ENCODE peak calls at places on chromosomes 7 and 10, in nine cellular contexts. H is upper lobe of right lung, D is Panc1, A is Peyer's patch, V is A549, L is colonic mucosa, J is suprapubic skin, M is upper lobe of left lung, Z is PC-3. G is an unnamed sample.

GRCh38 chr7:34155225-34155908 is 250.0 kb downstream of the BMPER start:
- DNase-seq in H (no peak), M (no peak), J (peak; percentile 70), V (peak; percentile 24), A (no peak), Z (no peak), L (no peak), D (no peak), G (no peak)

GRCh38 chr7:44083796-44084195 is 1.5 kb upstream of the POLM start:
- DNase-seq in L (no peak), D (no peak), A (no peak), J (no peak), V (no peak), H (no peak), Z (no peak), M (no peak), G (no peak)

GRCh38 chr10:68606918-68607317 is 46.8 kb downstream of the TET1 start:
- DNase-seq in L (no peak), J (no peak), Z (no peak), H (no peak), V (no peak), M (no peak), D (no peak), A (no peak), G (no peak)

GRCh38 chr10:28839600-28840007 is 162.3 kb downstream of the BAMBI start:
- DNase-seq in V (no peak), Z (no peak), M (no peak), A (no peak), L (peak; percentile 32), D (no peak), H (no peak), J (no peak), G (no peak)

GRCh38 chr10:93468532-93469213 is 13.5 kb downstream of the MYOF start:
- DNase-seq in Z (peak; percentile 93), L (no peak), V (peak; percentile 89), D (peak; percentile 89), M (no peak), H (no peak), A (no peak), J (no peak), G (no peak)

GRCh38 chr10:69807696-69808095 is 6.0 kb downstream of the COL13A1 start:
- DNase-seq in M (no peak), V (no peak), D (no peak), L (no peak), Z (peak; percentile 56), J (no peak), A (no peak), H (no peak), G (no peak)

GRCh38 chr7:128190051-128190640 is 50.9 kb upstream of the LEP start:
- DNase-seq in Z (no peak), J (peak; percentile 32), M (no peak), A (no peak), D (no peak), L (no peak), H (no peak), V (no peak), G (no peak)

GRCh38 chr10:77513783-77514331 is 123.8 kb downstream of the KCNMA1 start:
- DNase-seq in V (peak; percentile 55), L (peak; percentile 32), Z (peak; percentile 100), J (no peak), D (peak; percentile 85), A (no peak), H (no peak), M (peak; percentile 39), G (no peak)

GRCh38 chr10:128817636-128818035 is 649.4 kb upstream of the MGMT start:
- DNase-seq in H (no peak), J (no peak), Z (no peak), M (no peak), D (no peak), A (no peak), V (no peak), L (no peak), G (no peak)

GRCh38 chr10:71045188-71045841 is 156.9 kb upstream of the PCBD1 start:
- DNase-seq in H (no peak), L (no peak), A (no peak), Z (no peak), V (no peak), M (no peak), J (no peak), D (no peak), G (no peak)

GRCh38 chr7:121436688-121437087 is 40.6 kb upstream of the FAM3C start:
- DNase-seq in V (no peak), D (no peak), J (no peak), M (no peak), H (no peak), A (no peak), Z (no peak), L (no peak), G (no peak)

GRCh38 chr7:7829667-7830066 is 111.3 kb upstream of the RPA3 start:
- DNase-seq in J (no peak), A (no peak), V (no peak), D (no peak), M (no peak), H (no peak), Z (no peak), L (no peak), G (no peak)

GRCh38 chr10:117454502-117454901 is 79.3 kb upstream of the PDZD8 start:
- DNase-seq in V (no peak), H (no peak), L (no peak), A (no peak), M (no peak), J (no peak), Z (no peak), D (no peak), G (no peak)

GRCh38 chr10:62348029-62348428 is 26.1 kb upstream of the ZNF365 start:
- DNase-seq in H (no peak), Z (peak; percentile 49), A (no peak), V (no peak), L (no peak), M (no peak), J (no peak), D (no peak), G (no peak)
- H3K9me3 ChIP-seq in H (no peaks in the 10 kb centered on the region), Z (peaks cover 44% of the 10 kb centered on the region), A (no peaks in the 10 kb centered on the region), V (peaks cover 15% of the 10 kb centered on the region), L (no peaks in the 10 kb centered on the region), M (peaks cover 11% of the 10 kb centered on the region), J (peaks cover 7% of the 10 kb centered on the region), D (peaks cover 40% of the 10 kb centered on the region), G (peaks cover 35% of the 10 kb centered on the region)

GRCh38 chr7:21352540-21353387 is 75.1 kb upstream of the SP4 start:
- DNase-seq in A (no peak), V (no peak), L (no peak), H (no peak), J (no peak), D (no peak), M (no peak), Z (no peak), G (no peak)

GRCh38 chr7:21357146-21358097 is 70.5 kb upstream of the SP4 start:
- DNase-seq in A (no peak), L (no peak), J (no peak), V (no peak), Z (no peak), M (no peak), D (no peak), H (no peak), G (no peak)

GRCh38 chr7:21354284-21354683 is 73.6 kb upstream of the SP4 start:
- DNase-seq in D (no peak), J (no peak), Z (no peak), V (no peak), M (no peak), H (no peak), A (no peak), L (no peak), G (no peak)

GRCh38 chr7:21353388-21353780 is 74.5 kb upstream of the SP4 start:
- DNase-seq in J (no peak), H (no peak), L (no peak), M (no peak), V (no peak), D (no peak), Z (no peak), A (no peak), G (no peak)

DNA sequence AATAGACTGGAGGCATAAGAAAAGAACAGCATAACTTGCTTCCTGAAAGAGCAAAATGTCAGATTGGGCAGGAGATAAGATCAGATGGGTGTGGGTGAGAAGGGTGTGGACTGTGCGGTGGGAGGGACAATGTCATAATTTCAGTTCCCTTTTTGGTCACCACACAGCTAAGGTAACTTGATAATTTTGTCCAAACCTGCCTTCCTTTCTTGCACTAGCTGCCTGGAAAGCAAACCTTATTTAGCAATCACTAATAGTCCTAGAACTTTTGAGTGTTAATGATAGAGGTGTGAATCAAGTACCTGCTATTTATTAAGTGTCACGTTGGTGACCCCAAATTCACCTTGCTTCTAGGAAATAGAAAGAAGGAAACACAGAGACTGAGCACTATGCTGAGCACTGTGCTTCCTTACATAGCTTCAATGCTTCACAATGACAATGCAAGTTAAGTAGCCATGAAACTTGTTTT is 72.4 kb upstream of the SP4 start:
- DNase-seq in V (no peak), H (no peak), L (peak; percentile 30), J (no peak), Z (no peak), A (peak; percentile 56), M (no peak), D (no peak), G (no peak)
- TF ChIP-seq CTCF in V (no peak), H (no peak), L (no peak), J (no peak), Z (no peak), A (no peak), M (no peak), D (no peak), G (no peak)

DNA sequence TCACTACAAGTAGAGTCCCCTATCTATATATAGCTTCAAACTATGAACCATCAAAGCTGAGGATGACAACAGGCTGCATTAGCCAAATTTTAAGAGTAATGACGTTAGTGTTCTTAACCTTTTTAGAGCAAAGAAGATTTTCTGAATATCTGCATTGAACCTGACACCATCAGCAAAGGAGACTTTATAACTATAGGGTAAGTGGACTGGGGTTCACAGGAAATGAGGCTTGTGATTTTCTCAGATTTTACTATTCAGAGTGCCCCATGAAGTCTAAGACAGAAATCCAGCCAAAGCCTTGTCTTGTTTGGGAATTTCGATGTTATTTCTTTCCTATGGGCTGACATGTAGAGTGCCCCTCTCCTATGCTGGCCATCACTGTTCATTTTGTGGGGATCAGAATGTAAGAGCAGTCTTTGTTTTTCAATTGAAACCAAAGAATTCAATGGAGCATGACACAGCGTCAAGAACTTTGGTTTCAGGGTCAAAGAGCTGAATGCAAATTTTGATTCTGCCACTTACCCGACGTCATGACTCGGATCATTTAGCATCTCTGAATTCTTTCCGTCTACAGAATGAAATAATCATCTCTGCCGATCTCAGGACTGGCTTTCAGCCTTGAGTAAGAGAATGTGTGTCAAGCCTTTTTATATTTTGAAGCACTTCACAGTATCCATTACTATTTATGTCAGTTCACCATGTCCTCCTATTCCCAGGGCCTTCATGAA is 52.7 kb downstream of the DENND11 start:
- DNase-seq in D (no peak), H (no peak), L (no peak), A (no peak), Z (no peak), M (no peak), J (no peak), V (no peak), G (no peak)
- H3K27ac ChIP-seq in D (no peak overlapping the region), H (no peak overlapping the region), L (no peak overlapping the region), A (no peak overlapping the region), Z (no peak overlapping the region), M (no peak overlapping the region), J (no peak overlapping the region), V (no peak overlapping the region), G (no peak overlapping the region)

DNA sequence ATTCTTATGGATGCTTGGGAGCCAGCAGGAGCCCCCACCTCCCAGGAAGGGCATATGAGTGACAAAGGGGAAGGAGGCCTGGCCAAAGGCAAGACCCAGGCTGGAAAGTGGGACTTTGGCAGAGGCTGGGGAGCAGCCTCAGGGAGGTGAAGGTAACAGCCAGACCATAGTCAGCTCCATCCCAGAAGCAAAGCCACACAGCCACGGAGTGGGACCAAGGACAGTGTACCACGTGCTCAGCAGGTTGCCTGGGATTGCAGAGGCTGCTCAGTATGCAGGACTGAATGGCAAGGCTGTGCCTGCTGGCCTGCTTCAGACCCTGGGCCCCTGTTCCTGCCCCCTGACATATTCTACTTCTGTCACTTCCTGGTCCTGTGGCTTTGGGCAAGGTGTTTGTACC is 17.6 kb upstream of the GPR26 start:
- DNase-seq in Z (no peak), L (no peak), A (no peak), J (peak; percentile 33), D (no peak), H (no peak), V (no peak), M (no peak), G (no peak)
- H3K9me3 ChIP-seq in Z (no peaks in the 10 kb centered on the region), L (no peaks in the 10 kb centered on the region), A (no peaks in the 10 kb centered on the region), J (no peaks in the 10 kb centered on the region), D (no peaks in the 10 kb centered on the region), H (no peaks in the 10 kb centered on the region), V (no peaks in the 10 kb centered on the region), M (no peaks in the 10 kb centered on the region), G (no peaks in the 10 kb centered on the region)